ENCODE peak calls at places on chromosomes 6 and 20, in nine cellular contexts. T, Y, H, N, D, A, U, F and S are unnamed samples.

GRCh38 chr6:5674723-5675122 is 332.0 kb downstream of the NRN1 start:
- DNase-seq in A (no peak), F (no peak), D (no peak), H (no peak), T (no peak), N (no peak), U (no peak), Y (no peak), S (no peak)

GRCh38 chr20:641516-641913 is 11.5 kb downstream of the SRXN1 start:
- DNase-seq in N (peak; percentile 54), F (no peak), T (peak; percentile 63), A (no peak), Y (no peak), U (no peak), H (no peak), D (no peak), S (no peak)

GRCh38 chr20:4961746-4962145 is 39.6 kb downstream of the SLC23A2 start:
- DNase-seq in F (peak; percentile 86), H (peak; percentile 36), N (peak; percentile 68), D (no peak), A (peak; percentile 95), T (peak; percentile 74), Y (peak; percentile 5), U (no peak), S (no peak)

GRCh38 chr6:19446570-19446969 is 390.6 kb upstream of the ID4 start:
- DNase-seq in A (no peak), Y (no peak), U (no peak), F (no peak), H (no peak), T (no peak), N (no peak), D (no peak), S (no peak)

GRCh38 chr20:14799671-14800070 is 462.3 kb upstream of the FLRT3 start:
- DNase-seq in N (no peak), F (no peak), U (no peak), Y (no peak), T (no peak), H (no peak), D (no peak), A (no peak), S (no peak)

GRCh38 chr6:53281518-53282215 is 67.1 kb downstream of the ELOVL5 start:
- DNase-seq in H (no peak), A (no peak), F (no peak), U (no peak), T (no peak), N (no peak), D (no peak), Y (no peak), S (no peak)

GRCh38 chr20:49885558-49886332 is 29.6 kb downstream of the SPATA2 start:
- DNase-seq in F (no peak), N (no peak), T (no peak), D (no peak), A (no peak), U (no peak), Y (no peak), H (no peak), S (no peak)

GRCh38 chr6:125748534-125749111 is 809 bp upstream of the HEY2 start:
- DNase-seq in T (no peak), U (no peak), Y (no peak), N (peak; percentile 10), D (peak; percentile 85), H (peak; percentile 33), F (no peak), A (peak; percentile 25), S (no peak)

GRCh38 chr6:83069633-83070032 is 2.2 kb downstream of the DOP1A start:
- DNase-seq in A (no peak), D (no peak), H (no peak), N (no peak), Y (no peak), U (no peak), T (no peak), F (no peak), S (no peak)

GRCh38 chr20:47674145-47674544 is 111.1 kb downstream of the SULF2 start:
- DNase-seq in D (no peak), H (no peak), U (no peak), A (no peak), N (no peak), T (no peak), F (no peak), Y (no peak), S (no peak)

GRCh38 chr6:47413752-47414516 is 63.7 kb upstream of the CD2AP start:
- DNase-seq in T (peak; percentile 73), Y (peak; percentile 25), D (peak; percentile 71), U (peak; percentile 62), H (peak; percentile 59), N (peak; percentile 56), F (no peak), A (peak; percentile 83), S (peak; percentile 44)

GRCh38 chr6:44127186-44128019 is at the start of the genes MRPL14 and TMEM63B:
- DNase-seq in F (no peak), N (peak; percentile 98), D (no peak), U (peak; percentile 71), Y (peak; percentile 87), H (peak; percentile 91), T (peak; percentile 83), A (peak; percentile 93), S (no peak)

GRCh38 chr6:41505084-41506049 is 40.8 kb upstream of the FOXP4 start:
- DNase-seq in Y (no peak), A (peak; percentile 92), F (no peak), U (peak; percentile 31), T (no peak), N (no peak), H (no peak), D (peak; percentile 82), S (no peak)

GRCh38 chr6:15444081-15444731 is 198.3 kb downstream of the JARID2 start:
- DNase-seq in N (no peak), D (peak; percentile 33), T (no peak), U (no peak), H (no peak), F (no peak), A (no peak), Y (no peak), S (no peak)

GRCh38 chr6:136923116-136923953 is 1.2 kb downstream of the SLC35D3 start:
- DNase-seq in U (no peak), F (no peak), N (no peak), H (peak; percentile 6), Y (no peak), A (no peak), D (no peak), T (no peak), S (no peak)

GRCh38 chr6:141562801-141563763 is 569.6 kb upstream of the GJE1 start:
- DNase-seq in N (peak; percentile 51), T (peak; percentile 69), H (peak; percentile 75), F (peak; percentile 79), D (peak; percentile 29), A (peak; percentile 95), Y (peak; percentile 49), U (peak; percentile 86), S (peak; percentile 51)

GRCh38 chr6:113819169-113819830 is 37.8 kb upstream of the MARCKS start:
- DNase-seq in Y (no peak), A (no peak), F (no peak), D (peak; percentile 91), U (no peak), N (no peak), T (peak; percentile 71), H (no peak), S (peak; percentile 44)

GRCh38 chr20:13337090-13337784 is 116.2 kb downstream of the ISM1 start:
- DNase-seq in U (no peak), D (no peak), N (no peak), F (no peak), T (peak; percentile 69), A (no peak), Y (no peak), H (no peak), S (no peak)

GRCh38 chr6:163570579-163571231 is 156.2 kb downstream of the QKI start:
- DNase-seq in A (no peak), F (no peak), D (no peak), H (no peak), N (no peak), T (no peak), U (no peak), Y (no peak), S (no peak)

GRCh38 chr6:25288518-25288917 is 9.3 kb downstream of the CARMIL1 start:
- DNase-seq in U (no peak), A (no peak), N (no peak), T (no peak), D (no peak), H (no peak), Y (no peak), F (no peak), S (no peak)

GRCh38 chr6:44275271-44275748 is 5.1 kb downstream of the TMEM151B start:
- DNase-seq in U (no peak), A (no peak), H (no peak), T (no peak), F (no peak), Y (no peak), N (no peak), D (no peak), S (no peak)

GRCh38 chr6:34240329-34241248 is 3.9 kb downstream of the HMGA1 start:
- DNase-seq in D (no peak), T (no peak), F (no peak), Y (no peak), N (no peak), H (no peak), U (no peak), A (no peak), S (no peak)

GRCh38 chr6:163356324-163356723 is 58.2 kb upstream of the QKI start:
- DNase-seq in H (no peak), U (peak; percentile 35), Y (no peak), N (peak; percentile 51), F (peak; percentile 49), D (no peak), A (peak; percentile 87), T (no peak), S (no peak)

GRCh38 chr20:63103402-63104311 is 96.9 kb upstream of the BHLHE23 start:
- DNase-seq in A (peak; percentile 21), H (peak; percentile 31), Y (peak; percentile 36), T (peak; percentile 49), D (no peak), N (peak; percentile 58), U (no peak), F (no peak), S (no peak)

GRCh38 chr20:24995741-24996448 is 3.3 kb upstream of the APMAP start:
- DNase-seq in H (no peak), F (no peak), D (no peak), U (no peak), Y (no peak), N (no peak), T (no peak), A (no peak), S (no peak)

GRCh38 chr6:140988780-140989179 is 1143.9 kb upstream of the GJE1 start:
- DNase-seq in D (no peak), Y (no peak), T (no peak), U (no peak), N (no peak), H (no peak), F (no peak), A (no peak), S (peak; percentile 90)

GRCh38 chr6:29791786-29792122 is 35.9 kb upstream of the HLA-G start:
- DNase-seq in F (no peak), Y (no peak), T (no peak), U (no peak), A (no peak), D (no peak), N (no peak), H (no peak), S (no peak)

GRCh38 chr6:133680994-133681393 is 207.9 kb upstream of the TCF21 start:
- DNase-seq in Y (no peak), N (no peak), F (no peak), U (no peak), D (no peak), H (no peak), T (no peak), A (no peak), S (no peak)

GRCh38 chr6:30722280-30723112 is 2.3 kb downstream of the TUBB start:
- DNase-seq in T (peak; percentile 73), F (no peak), N (peak; percentile 67), D (peak; percentile 50), U (no peak), Y (peak; percentile 76), A (peak; percentile 81), H (peak; percentile 87), S (no peak)

GRCh38 chr20:8094845-8095244 is 37.2 kb upstream of the PLCB1 start:
- DNase-seq in N (no peak), Y (no peak), A (peak; percentile 83), H (no peak), D (no peak), U (peak; percentile 57), F (no peak), T (peak; percentile 55), S (peak; percentile 93)

GRCh38 chr6:114342826-114343781 is at the start of gene HS3ST5:
- DNase-seq in H (no peak), T (peak; percentile 36), F (no peak), Y (no peak), N (peak; percentile 47), D (peak; percentile 63), U (no peak), A (peak; percentile 14), S (no peak)